ENCODE peak calls at places on chromosomes 4 and X, in six cellular contexts. O is CD8-positive, alpha-beta T cell; Q is GM06990; A is GM10248; U is transverse colon; E is neural progenitor cell. P is an unnamed sample.

GRCh38 chr4:176631611-176632010 is 161.1 kb downstream of the VEGFC start:
- DNase-seq in U (no peak), A (no peak), O (no peak), Q (no peak), E (no peak), P (no peak)

GRCh38 chr4:109433281-109434006 is at the start of gene SEC24B:
- DNase-seq in A (peak; percentile 89), O (peak; percentile 78), E (peak; percentile 92), Q (peak; percentile 92), U (peak; percentile 92), P (peak; percentile 87)

GRCh38 chr4:183333983-183334382 is 11.8 kb upstream of the CLDN24 start:
- DNase-seq in O (no peak), A (no peak), Q (no peak), E (no peak), U (no peak), P (no peak)

GRCh38 chrX:21985332-21985777 is 44.8 kb downstream of the SMS start:
- DNase-seq in E (peak; percentile 72), U (peak; percentile 76), Q (peak; percentile 60), A (peak; percentile 66), O (peak; percentile 39), P (no peak)

GRCh38 chr4:31984872-31985271 is 1264.7 kb downstream of the PCDH7 start:
- DNase-seq in Q (no peak), O (no peak), E (no peak), U (no peak), A (no peak), P (no peak)

GRCh38 chrX:37652053-37652452 is 33.5 kb upstream of the XK start:
- DNase-seq in O (no peak), A (no peak), Q (no peak), E (no peak), U (no peak), P (no peak)

GRCh38 chr4:38684271-38684670 is 20.3 kb downstream of the KLF3 start:
- DNase-seq in O (no peak), E (no peak), U (no peak), A (no peak), Q (no peak), P (no peak)

GRCh38 chr4:7922466-7922865 is 17.2 kb downstream of the AFAP1 start:
- DNase-seq in Q (no peak), U (no peak), O (no peak), A (no peak), E (no peak), P (no peak)

GRCh38 chr4:2743518-2744445 is 12.4 kb downstream of the TNIP2 start:
- DNase-seq in Q (no peak), E (no peak), A (no peak), U (peak; percentile 68), O (no peak), P (no peak)

GRCh38 chr4:15040916-15041463 is 38.7 kb downstream of the CPEB2 start:
- DNase-seq in Q (no peak), E (no peak), A (no peak), U (no peak), O (no peak), P (no peak)

GRCh38 chr4:55272102-55272501 is 73.9 kb upstream of the SRD5A3 start:
- DNase-seq in O (no peak), A (no peak), E (no peak), U (no peak), Q (no peak), P (no peak)

DNA sequence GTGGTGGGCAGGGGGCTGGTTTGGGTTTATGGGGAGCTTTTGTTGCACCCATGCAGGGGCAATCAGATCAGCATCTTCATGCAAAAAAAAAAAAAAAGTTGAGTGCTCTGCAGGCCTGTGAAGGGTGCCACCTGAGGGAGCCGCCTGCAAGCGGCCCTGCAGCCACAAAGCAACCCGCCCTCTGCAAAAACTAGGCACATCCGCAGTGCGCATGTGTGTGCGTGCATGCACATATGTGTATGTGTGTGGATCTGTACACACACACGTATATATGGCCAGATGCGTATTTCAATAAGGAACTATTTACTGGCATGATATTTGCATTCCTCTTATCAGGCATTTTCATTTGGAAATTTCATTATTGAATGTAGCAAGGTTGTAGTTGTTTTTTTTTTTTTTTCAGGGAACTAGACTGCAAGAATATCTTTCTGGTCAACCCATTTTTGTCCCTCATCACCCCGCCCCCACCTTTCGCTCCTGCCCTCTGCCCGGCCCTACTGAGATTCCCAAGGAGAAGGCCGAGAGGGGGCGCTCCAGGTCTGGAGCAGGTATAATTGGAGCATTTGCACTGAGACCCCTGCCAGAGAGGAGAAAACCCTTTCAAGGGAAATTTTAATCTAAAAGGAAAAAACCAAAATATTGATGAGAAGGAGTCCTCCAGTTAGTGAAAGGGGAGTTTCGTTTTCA is 18.1 kb downstream of the CCNQ start:
- DNase-seq in Q (no peak), U (no peak), E (peak; percentile 33), A (no peak), O (no peak), P (no peak)
- TF ChIP-seq CTCF in Q (peak; percentile 3), U (no peak), E (peak; percentile 46), A (no peak), O (no peak), P (no peak)

GRCh38 chr4:110586137-110586850 is 36.6 kb downstream of the PITX2 start:
- DNase-seq in Q (no peak), U (no peak), O (no peak), E (peak; percentile 42), A (peak; percentile 29), P (no peak)

GRCh38 chr4:110587666-110588285 is 35.1 kb downstream of the PITX2 start:
- DNase-seq in O (no peak), E (no peak), Q (no peak), A (no peak), U (no peak), P (peak; percentile 52)

GRCh38 chr4:110589297-110589696 is 33.6 kb downstream of the PITX2 start:
- DNase-seq in U (no peak), Q (no peak), A (no peak), O (no peak), E (no peak), P (no peak)
- TF ChIP-seq CTCF in U (no peak), Q (no peak), A (no peak), O (no peak), E (peak; percentile 32), P (no peak)

DNA sequence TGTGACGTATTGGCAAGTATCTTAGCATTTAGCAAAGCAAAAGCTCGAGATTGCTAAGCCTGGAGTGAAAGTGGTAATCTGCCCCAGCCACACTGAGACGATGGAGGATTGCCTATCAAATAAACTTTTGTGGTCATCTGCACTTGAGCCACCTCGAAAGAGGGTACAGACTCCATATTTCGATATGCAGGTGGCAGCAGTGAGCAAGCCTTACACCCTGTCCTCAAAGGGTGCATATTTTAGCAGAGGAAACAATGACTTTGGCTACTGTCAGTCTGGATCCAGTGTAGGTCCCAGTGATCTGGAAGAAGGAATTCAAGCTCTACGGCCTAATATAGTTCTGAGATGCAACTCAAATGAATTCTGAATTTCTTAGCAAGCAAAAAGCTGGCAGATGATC is 153.9 kb downstream of the ATG4A start:
- DNase-seq in U (no peak), Q (no peak), E (no peak), O (no peak), A (no peak), P (no peak)
- TF ChIP-seq CTCF in U (no peak), Q (peak; percentile 38), E (no peak), O (no peak), A (no peak), P (no peak)

GRCh38 chrX:1420371-1420770 is 28.5 kb upstream of the SLC25A6 start:
- DNase-seq in Q (no peak), A (no peak), O (no peak), U (no peak), E (no peak), P (no peak)

GRCh38 chrX:1422135-1422465 is 30.2 kb upstream of the SLC25A6 start:
- DNase-seq in A (no peak), O (no peak), U (no peak), Q (no peak), E (no peak), P (no peak)

GRCh38 chrX:1423215-1423614 is 29.5 kb downstream of the ASMTL start:
- DNase-seq in U (no peak), E (no peak), A (no peak), O (no peak), Q (no peak), P (no peak)

GRCh38 chrX:1419545-1420355 is 27.8 kb upstream of the SLC25A6 start:
- DNase-seq in U (no peak), Q (no peak), A (no peak), E (no peak), O (no peak), P (peak; percentile 56)

DNA sequence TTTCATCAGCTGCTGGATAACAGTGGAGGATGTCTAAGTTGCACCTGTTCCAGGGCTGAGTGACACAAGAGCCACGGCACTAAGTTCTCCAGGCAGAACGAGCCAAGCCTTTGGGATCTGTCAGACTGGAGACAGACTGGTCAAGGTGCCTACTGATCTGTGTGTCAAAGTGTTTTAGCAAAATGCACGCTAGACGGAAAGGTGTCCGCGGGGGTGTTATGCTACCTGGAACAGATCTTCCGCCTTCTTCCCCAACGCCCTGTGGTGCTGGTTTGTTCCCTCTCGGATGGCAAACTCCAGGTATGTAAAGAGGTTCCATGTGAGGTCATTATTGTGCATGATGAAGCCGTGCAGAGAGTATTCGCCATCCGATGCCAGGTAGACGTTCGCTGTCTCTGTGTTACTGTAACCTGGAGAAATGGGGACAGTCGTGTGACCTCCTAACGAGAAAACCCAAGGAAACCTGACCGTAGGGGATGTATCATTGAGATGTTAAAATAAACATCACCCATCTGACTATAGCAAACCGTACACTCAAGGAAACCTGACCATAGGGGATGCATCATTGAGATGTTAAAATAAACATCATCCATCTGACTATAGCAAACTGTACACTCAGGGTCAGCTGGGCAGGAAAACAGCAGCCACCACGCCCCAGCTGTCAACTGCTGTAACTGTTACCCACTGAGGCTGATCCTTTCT is 29.7 kb upstream of the SLC25A6 start:
- DNase-seq in Q (no peak), U (no peak), O (no peak), E (no peak), A (no peak), P (peak; percentile 19)
- TF ChIP-seq CTCF in Q (no peak), U (no peak), O (no peak), E (no peak), A (no peak), P (no peak)

GRCh38 chr4:97984545-97985131 is 158.6 kb downstream of the STPG2 start:
- DNase-seq in E (peak; percentile 28), Q (no peak), A (no peak), O (no peak), U (no peak), P (no peak)
- TF ChIP-seq CTCF in E (peak; percentile 63), Q (peak; percentile 34), A (no peak), O (no peak), U (no peak), P (no peak)

GRCh38 chrX:125404667-125405160 is 85.0 kb downstream of the TEX13C start:
- DNase-seq in A (no peak), U (no peak), O (no peak), E (no peak), Q (no peak), P (no peak)
- TF ChIP-seq CTCF in A (no peak), U (no peak), O (no peak), E (no peak), Q (no peak), P (no peak)

P was measured in pancreas.